ENCODE peak calls at places on chromosome 1, in five cellular contexts. F is adrenal gland, M is stomach, E is gastrocnemius medialis, U is HCT116. Y is an unnamed sample.

GRCh38 chr1:116666747-116667576 is 571 bp downstream of the IGSF3 start:
- DNase-seq in U (no peak), F (no peak), E (no peak), M (peak; percentile 32), Y (no peak)

GRCh38 chr1:65002508-65003315 is 36.4 kb upstream of the JAK1 start:
- DNase-seq in F (peak; percentile 91), U (peak; percentile 29), E (peak; percentile 93), M (peak; percentile 77), Y (peak; percentile 89)

GRCh38 chr1:172180886-172181285 is 239.6 kb upstream of the C1orf105 start:
- DNase-seq in U (no peak), F (peak; percentile 63), E (peak; percentile 16), M (peak; percentile 42), Y (peak; percentile 68)

GRCh38 chr1:234925440-234926251 is 203.0 kb downstream of the TOMM20 start:
- DNase-seq in E (no peak), U (peak; percentile 46), F (peak; percentile 64), M (no peak), Y (no peak)

GRCh38 chr1:64038965-64039926 is 164.2 kb upstream of the UBE2U start:
- DNase-seq in F (peak; percentile 58), U (peak; percentile 15), E (peak; percentile 94), M (peak; percentile 36), Y (peak; percentile 37)

GRCh38 chr1:219523411-219523810 is 89.5 kb downstream of the ZC3H11B start:
- DNase-seq in U (no peak), M (no peak), F (no peak), E (no peak), Y (no peak)

GRCh38 chr1:239954836-239955235 is 136.8 kb upstream of the FMN2 start:
- DNase-seq in E (no peak), F (no peak), U (no peak), M (no peak), Y (no peak)

GRCh38 chr1:239418683-239419082 is 32.3 kb downstream of the CHRM3 start:
- DNase-seq in F (no peak), E (no peak), M (no peak), U (no peak), Y (no peak)

GRCh38 chr1:247360116-247360898 is 28.6 kb upstream of the ZNF496 start:
- DNase-seq in E (no peak), M (no peak), U (no peak), F (peak; percentile 36), Y (no peak)

GRCh38 chr1:19096036-19096833 is 113.8 kb downstream of the UBR4 start:
- DNase-seq in U (peak; percentile 6), E (no peak), F (peak; percentile 48), M (peak; percentile 65), Y (no peak)

GRCh38 chr1:205324781-205325180 is 3.2 kb upstream of the NUAK2 start:
- DNase-seq in U (no peak), E (no peak), F (no peak), M (no peak), Y (no peak)

GRCh38 chr1:100928128-100928527 is 32.2 kb downstream of the SLC30A7 start:
- DNase-seq in M (no peak), E (no peak), F (no peak), U (no peak), Y (no peak)

GRCh38 chr1:70091811-70092210 is 113.6 kb downstream of the LRRC40 start:
- DNase-seq in U (no peak), F (no peak), M (no peak), E (no peak), Y (no peak)

GRCh38 chr1:177732178-177732577 is 237.7 kb downstream of the SEC16B start:
- DNase-seq in F (no peak), U (no peak), E (no peak), M (no peak), Y (no peak)

GRCh38 chr1:109863699-109864062 is 47.0 kb upstream of the CSF1 start:
- DNase-seq in M (no peak), E (no peak), F (no peak), U (no peak), Y (no peak)

GRCh38 chr1:40798366-40799310 is 15.1 kb downstream of the KCNQ4 start:
- DNase-seq in M (peak; percentile 30), E (no peak), F (no peak), U (no peak), Y (no peak)
- H3K4me1 ChIP-seq in M (peaks cover 30% of the 10 kb centered on the region), E (peaks cover 69% of the 10 kb centered on the region), F (peaks cover 28% of the 10 kb centered on the region), U (peaks cover 27% of the 10 kb centered on the region), Y (peaks cover 42% of the 10 kb centered on the region)

GRCh38 chr1:24020032-24020431 is 39.9 kb upstream of the SRSF10 start:
- DNase-seq in F (peak; percentile 45), M (no peak), E (no peak), U (no peak), Y (no peak)

GRCh38 chr1:24020470-24020869 is 40.3 kb upstream of the SRSF10 start:
- DNase-seq in M (no peak), E (no peak), F (no peak), U (no peak), Y (no peak)

GRCh38 chr1:24022611-24023359 is 42.7 kb upstream of the SRSF10 start:
- DNase-seq in M (no peak), U (no peak), E (peak; percentile 39), F (peak; percentile 35), Y (no peak)

GRCh38 chr1:24018611-24019580 is 38.8 kb upstream of the SRSF10 start:
- DNase-seq in E (peak; percentile 94), M (peak; percentile 99), U (peak; percentile 79), F (peak; percentile 100), Y (peak; percentile 96)

DNA sequence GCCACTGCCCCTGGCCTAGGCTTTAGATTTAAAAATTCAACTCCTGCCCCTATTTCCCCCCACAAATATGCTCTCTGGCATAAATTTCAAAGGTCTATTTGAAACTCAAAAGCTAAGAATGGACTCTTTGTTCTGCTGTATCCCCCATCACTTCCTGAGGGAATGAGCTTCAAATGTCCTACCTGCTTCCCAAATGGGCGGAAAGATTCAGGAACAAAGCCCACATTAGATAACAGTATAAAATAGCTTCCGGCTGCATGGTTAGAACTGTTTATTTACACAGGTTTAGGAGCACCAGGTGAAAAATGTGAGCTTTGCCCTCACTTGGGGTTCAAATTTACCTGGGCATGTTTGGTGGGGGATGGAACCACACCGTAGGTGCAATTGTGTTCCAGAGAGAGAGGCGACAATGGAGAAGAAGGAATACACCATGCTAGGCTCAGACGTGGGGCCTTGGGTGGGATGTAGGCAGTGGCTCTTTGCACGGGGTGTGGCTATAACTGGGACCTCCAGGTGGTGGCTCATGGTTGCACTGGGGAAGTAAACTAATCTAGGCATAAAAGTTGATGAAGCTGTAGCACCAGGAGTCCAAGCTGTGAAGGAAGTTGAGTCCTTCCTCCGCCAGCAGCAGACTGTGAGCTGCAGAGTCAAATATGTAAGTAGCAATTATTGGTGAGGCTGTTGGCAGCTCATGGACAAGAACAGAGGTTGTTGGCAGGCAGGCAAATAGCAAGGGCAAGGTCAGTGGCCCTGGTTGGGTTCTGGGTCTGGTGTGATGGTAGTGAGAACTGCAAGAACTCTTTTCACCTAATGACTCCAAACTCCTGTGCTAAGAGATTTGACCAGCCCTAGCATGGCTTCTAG is 41.5 kb upstream of the SRSF10 start:
- DNase-seq in E (no peak), U (no peak), F (peak; percentile 78), M (peak; percentile 69), Y (peak; percentile 41)
- H3K27ac ChIP-seq in E (peak overlapping the region; percentile 89), U (no peak overlapping the region), F (no peak overlapping the region), M (peak overlapping the region; percentile 90), Y (peak overlapping the region; percentile 82)

DNA sequence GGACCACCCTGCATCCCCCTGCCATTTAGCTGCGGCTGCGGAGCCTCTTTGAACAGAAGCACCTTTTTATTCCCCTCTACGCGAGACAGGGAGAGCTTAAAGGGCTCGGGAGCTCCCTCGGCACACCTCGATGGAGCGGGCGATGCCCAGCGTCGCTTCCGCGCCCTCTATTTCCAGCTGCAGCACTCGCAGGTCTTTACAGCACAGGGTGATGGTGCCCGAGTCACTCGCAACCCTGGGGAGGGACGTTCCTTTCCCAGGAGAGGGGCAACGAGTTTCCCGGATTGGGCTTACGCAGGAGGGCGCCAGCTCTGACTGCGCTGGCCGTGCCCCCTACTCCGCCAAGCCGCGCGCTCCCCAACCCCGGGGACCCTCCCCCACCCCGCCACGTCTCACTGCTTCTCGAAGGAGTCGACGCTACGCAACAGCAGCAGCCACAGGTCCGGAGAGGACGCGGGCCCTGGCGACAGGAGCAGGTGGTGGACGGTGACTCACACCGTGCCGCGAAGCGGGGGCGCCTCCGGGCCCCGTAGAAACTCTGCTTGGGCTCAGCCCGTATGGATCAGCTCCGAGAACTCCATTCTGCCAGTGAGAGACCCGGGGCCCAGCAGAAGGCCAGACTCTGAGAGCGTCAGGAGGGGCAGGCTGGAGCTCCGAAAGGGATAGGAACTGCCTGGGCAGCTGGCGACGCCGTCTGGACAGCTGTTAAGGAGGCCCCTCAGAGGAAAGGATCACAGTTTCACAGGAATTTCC is 5.8 kb upstream of the FAM167B start:
- DNase-seq in M (peak; percentile 66), U (no peak), F (peak; percentile 85), E (peak; percentile 64), Y (peak; percentile 71)
- TF ChIP-seq POLR2A in M (no peak), U (no peak), F (no peak), E (peak; percentile 21), Y (peak; percentile 19)

GRCh38 chr1:167654975-167655575 is 25.0 kb downstream of the RCSD1 start:
- DNase-seq in M (no peak), U (no peak), F (no peak), E (no peak), Y (peak; percentile 74)
- H3K4me1 ChIP-seq in M (peaks cover 18% of the 10 kb centered on the region), U (no peaks in the 10 kb centered on the region), F (peaks cover 9% of the 10 kb centered on the region), E (peaks cover 65% of the 10 kb centered on the region), Y (peaks cover 100% of the 10 kb centered on the region)

DNA sequence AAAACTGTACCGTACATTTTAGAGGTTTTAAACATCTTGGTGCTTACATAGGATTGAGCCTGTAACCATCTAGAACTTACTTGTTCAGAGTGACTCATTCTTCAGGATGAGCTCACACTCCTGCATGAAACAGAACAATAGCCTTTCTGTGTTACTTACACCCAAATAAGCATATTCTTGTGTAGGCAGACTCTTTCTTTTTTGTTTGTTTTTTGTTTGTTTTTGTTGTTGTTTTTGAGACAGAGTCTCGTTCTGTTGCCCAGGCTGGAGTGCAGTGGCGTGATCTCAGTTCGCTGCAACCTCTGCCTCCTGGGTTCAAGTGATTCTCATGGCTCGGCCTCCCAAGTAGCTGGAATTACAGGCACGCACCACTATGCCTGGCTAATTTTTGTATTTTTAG is 3.8 kb upstream of the CA6 start:
- DNase-seq in F (no peak), E (no peak), M (no peak), U (peak; percentile 40), Y (no peak)
- H3K27ac ChIP-seq in F (no peak overlapping the region), E (no peak overlapping the region), M (no peak overlapping the region), U (no peak overlapping the region), Y (no peak overlapping the region)

Y was measured in heart left ventricle.